ENCODE peak calls at places on chromosomes 4 and X, in six cellular contexts. K, N, F, L, S and X are unnamed samples.
A peak's percentile ranks its signal among the peaks of the same experiment; 100 is the strongest.

GRCh38 chr4:105944535-105944934 is 49.3 kb downstream of the NPNT start:
- DNase-seq in K (no peak), N (no peak), F (no peak), L (no peak), S (no peak), X (no peak)

GRCh38 chr4:123995939-123996338 is 599.3 kb downstream of the SPRY1 start:
- DNase-seq in K (no peak), N (no peak), F (no peak), L (no peak), S (no peak), X (no peak)

GRCh38 chrX:102154900-102155805 is 624 bp downstream of the BEX5 start:
- DNase-seq in K (peak; percentile 2), N (no peak), F (no peak), L (no peak), S (no peak), X (peak; percentile 14)

GRCh38 chr4:84965558-84966381 is 720 bp downstream of the WDFY3 start:
- DNase-seq in K (peak; percentile 18), N (peak; percentile 83), F (peak; percentile 74), L (peak; percentile 40), S (peak; percentile 70), X (peak; percentile 44)

GRCh38 chrX:150635952-150636351 is 57.2 kb upstream of the MTMR1 start:
- DNase-seq in K (peak; percentile 31), N (no peak), F (no peak), L (no peak), S (no peak), X (no peak)

GRCh38 chrX:55818673-55819375 is 101.3 kb downstream of the RRAGB start:
- DNase-seq in K (no peak), N (no peak), F (no peak), L (no peak), S (no peak), X (no peak)

GRCh38 chrX:26442340-26442739 is 226.4 kb downstream of the MAGEB5 start:
- DNase-seq in K (no peak), N (no peak), F (no peak), L (no peak), S (no peak), X (peak; percentile 23)

GRCh38 chr4:112069110-112069509 is 76.1 kb upstream of the FAM241A start:
- DNase-seq in K (no peak), N (no peak), F (no peak), L (no peak), S (no peak), X (no peak)

GRCh38 chr4:182600093-182600492 is 317.1 kb downstream of the DCTD start:
- DNase-seq in K (no peak), N (no peak), F (no peak), L (no peak), S (no peak), X (no peak)

GRCh38 chr4:121041307-121042090 is 30.8 kb downstream of the NDNF start:
- DNase-seq in K (peak; percentile 55), N (no peak), F (no peak), L (no peak), S (no peak), X (no peak)

GRCh38 chr4:168475745-168476144 is 4.5 kb downstream of the DDX60L start:
- DNase-seq in K (no peak), N (no peak), F (no peak), L (no peak), S (no peak), X (no peak)

GRCh38 chrX:111262086-111262485 is 8.2 kb downstream of the CAPN6 start:
- DNase-seq in K (no peak), N (no peak), F (no peak), L (no peak), S (no peak), X (no peak)

GRCh38 chrX:129726307-129727111 is 12.3 kb upstream of the XPNPEP2 start:
- DNase-seq in K (peak; percentile 24), N (peak; percentile 66), F (peak; percentile 74), L (peak; percentile 44), S (no peak), X (peak; percentile 68)

GRCh38 chr4:177220376-177220775 is 89.3 kb upstream of the NEIL3 start:
- DNase-seq in K (no peak), N (no peak), F (no peak), L (no peak), S (no peak), X (no peak)

GRCh38 chr4:140286503-140286902 is 86.9 kb upstream of the SCOC start:
- DNase-seq in K (no peak), N (no peak), F (no peak), L (no peak), S (no peak), X (no peak)

DNA sequence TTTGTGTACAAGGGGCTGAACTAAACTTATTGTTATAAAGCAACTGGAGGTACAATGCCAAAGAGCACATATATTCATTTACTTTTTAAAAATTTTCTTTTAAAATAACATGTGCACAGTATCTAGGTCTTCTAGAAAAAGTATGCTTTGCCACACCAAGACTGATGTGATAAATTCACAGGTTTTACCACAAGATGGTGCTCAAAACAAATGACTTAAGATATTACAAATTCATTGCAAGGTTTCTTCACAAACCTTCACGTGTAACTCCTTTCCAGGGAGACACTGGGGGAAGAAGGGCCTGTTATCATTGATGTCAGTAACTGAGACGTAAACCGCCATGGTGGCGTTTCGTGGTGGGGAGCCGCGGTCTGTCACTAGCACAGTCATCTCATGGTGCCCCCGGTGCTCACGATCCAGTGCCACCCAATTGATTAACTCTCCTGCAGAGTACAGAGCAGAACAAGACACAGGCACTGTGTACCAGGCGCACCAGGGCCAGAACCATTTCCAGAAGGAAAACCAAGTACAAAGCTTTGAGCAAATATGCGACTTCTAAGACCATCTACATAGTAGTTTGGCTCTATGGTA is 162.2 kb downstream of the DCHS2 start:
- DNase-seq in K (peak; percentile 23), N (no peak), F (no peak), L (no peak), S (no peak), X (no peak)
- TF ChIP-seq CTCF in K (peak; percentile 22), N (peak; percentile 28), F (no peak), L (peak; percentile 29), S (peak; percentile 27), X (no peak)

GRCh38 chrX:140661657-140662056 is 47.9 kb upstream of the LINC00632 start:
- DNase-seq in K (no peak), N (no peak), F (no peak), L (no peak), S (no peak), X (no peak)
- TF ChIP-seq CTCF in K (no peak), N (peak; percentile 11), F (no peak), L (no peak), S (no peak), X (no peak)

DNA sequence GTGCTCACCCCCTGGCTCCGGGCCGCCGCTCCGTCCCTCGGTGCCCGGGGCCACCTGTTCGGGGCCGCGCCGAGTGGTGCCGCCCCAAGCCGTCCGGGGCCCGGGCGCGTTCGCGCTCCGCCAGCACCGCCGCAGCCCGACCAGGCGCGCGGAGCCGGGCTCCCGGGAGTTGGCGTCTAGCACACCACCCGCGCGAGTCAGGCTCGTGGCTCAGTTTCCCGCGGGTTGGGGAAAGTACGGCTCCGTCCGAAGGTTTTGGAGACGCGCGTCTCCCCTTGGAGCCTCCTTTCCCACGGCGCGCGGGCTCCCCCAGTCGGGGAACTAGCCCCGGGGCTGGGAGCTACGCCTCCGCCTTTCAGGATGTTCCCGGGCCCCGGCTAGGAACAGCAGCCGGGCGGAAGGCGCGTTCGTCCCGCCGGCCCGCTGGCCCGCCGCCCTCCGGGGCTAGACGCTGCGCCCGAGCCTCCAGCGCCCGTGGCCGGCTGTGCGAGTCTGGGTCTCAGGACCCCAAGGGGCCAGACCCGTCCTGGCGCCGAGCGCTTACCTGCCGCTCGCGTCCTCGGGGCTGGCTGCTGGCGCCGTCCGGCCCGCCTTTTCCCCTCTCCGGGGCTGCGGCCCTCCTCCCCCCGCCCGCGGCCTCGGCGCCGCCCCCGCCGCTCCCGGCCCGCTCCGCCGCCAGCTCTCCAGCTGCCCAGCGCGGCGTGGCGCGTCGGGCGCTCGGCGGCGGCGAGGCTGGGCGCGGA is at the start of gene ADGRG2:
- DNase-seq in K (no peak), N (peak; percentile 72), F (no peak), L (no peak), S (peak; percentile 66), X (peak; percentile 62)
- TF ChIP-seq CTCF in K (no peak), N (no peak), F (no peak), L (no peak), S (peak; percentile 12), X (no peak)

GRCh38 chr4:82593416-82593815 is 31.6 kb upstream of the TMEM150C start:
- DNase-seq in K (no peak), N (no peak), F (no peak), L (no peak), S (no peak), X (no peak)

GRCh38 chr4:82594466-82594865 is 32.7 kb upstream of the TMEM150C start:
- DNase-seq in K (no peak), N (no peak), F (no peak), L (no peak), S (no peak), X (no peak)

GRCh38 chr4:82601242-82602015 is 39.6 kb upstream of the TMEM150C start:
- DNase-seq in K (no peak), N (no peak), F (no peak), L (no peak), S (no peak), X (no peak)

GRCh38 chr4:82604522-82604921 is 42.7 kb upstream of the TMEM150C start:
- DNase-seq in K (no peak), N (no peak), F (no peak), L (no peak), S (no peak), X (no peak)

DNA sequence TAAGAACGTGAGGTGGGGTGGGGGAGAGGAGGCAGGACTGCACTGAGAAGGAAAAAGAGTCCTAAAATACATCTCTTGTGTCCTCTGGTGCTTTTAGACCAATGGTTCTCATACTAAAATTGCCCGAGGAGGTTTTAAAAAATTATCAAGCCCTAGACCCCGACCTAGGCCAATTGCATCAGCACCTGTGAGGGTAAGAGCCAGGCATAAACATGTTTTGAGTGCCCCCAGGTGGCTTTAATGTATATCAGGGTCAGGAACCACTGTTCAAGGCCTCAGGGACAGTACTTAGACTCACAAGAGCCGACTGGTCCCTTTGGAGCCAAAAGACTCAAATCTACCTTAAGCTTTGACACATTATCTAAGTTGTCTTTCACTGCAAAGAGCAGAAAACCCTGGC is 37.5 kb upstream of the TMEM150C start:
- DNase-seq in K (peak; percentile 13), N (no peak), F (no peak), L (no peak), S (no peak), X (no peak)
- TF ChIP-seq CTCF in K (no peak), N (no peak), F (no peak), L (no peak), S (no peak), X (no peak)

DNA sequence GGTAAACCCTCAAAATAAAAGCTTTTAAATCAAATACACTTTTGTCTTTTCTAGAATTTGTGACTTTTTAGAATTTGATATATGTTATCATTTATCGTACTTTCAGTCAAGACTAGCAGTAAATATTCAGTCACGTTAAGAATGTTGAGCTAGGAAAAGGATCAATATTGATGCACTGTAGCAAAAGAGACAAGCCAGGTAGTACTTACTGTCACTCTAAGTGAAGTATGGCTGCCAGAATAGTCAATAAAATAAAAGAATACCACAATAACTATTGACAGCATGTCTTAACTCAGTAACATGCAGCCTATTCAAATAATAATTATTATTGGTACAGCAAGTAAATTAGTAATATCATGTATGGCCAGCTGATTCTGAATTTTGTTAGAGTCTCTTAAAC is 43.6 kb upstream of the GPRIN3 start:
- DNase-seq in K (no peak), N (no peak), F (no peak), L (no peak), S (no peak), X (no peak)
- TF ChIP-seq CTCF in K (no peak), N (no peak), F (no peak), L (no peak), S (no peak), X (no peak)

GRCh38 chr4:77881460-77882295 is 19.0 kb downstream of the MRPL1 start:
- DNase-seq in K (no peak), N (no peak), F (no peak), L (no peak), S (no peak), X (no peak)
- TF ChIP-seq CTCF in K (no peak), N (no peak), F (no peak), L (no peak), S (no peak), X (no peak)